ENCODE peak calls at places on chromosomes 6 and 20, in ten cellular contexts. R is ovary, H is right lobe of liver, C is body of pancreas, F is gastrocnemius medialis, B is HCT116, X is endothelial cell of umbilical vein, K is transverse colon, J is tibial nerve, V is sigmoid colon. O is an unnamed sample.

GRCh38 chr6:74603676-74604075 is 602.2 kb downstream of the COL12A1 start:
- DNase-seq in R (no peak), H (no peak), C (no peak), F (no peak), B (no peak), X (no peak), K (no peak), J (no peak), V (no peak), O (no peak)

GRCh38 chr6:18656506-18656905 is 269.4 kb downstream of the RNF144B start:
- DNase-seq in R (no peak), H (peak), C (no peak), F (no peak), B (no peak), X (no peak), K (no peak), J (no peak), V (no peak), O (peak)

GRCh38 chr20:48772183-48772976 is 55.4 kb downstream of the PREX1 start:
- DNase-seq in R (no peak), H (peak), C (no peak), F (peak), B (no peak), X (peak), K (peak), J (peak), V (peak), O (peak)

GRCh38 chr6:165952514-165952913 is 215.1 kb downstream of the TBXT start:
- DNase-seq in R (no peak), H (no peak), C (no peak), F (no peak), B (no peak), X (no peak), K (no peak), J (no peak), V (no peak), O (no peak)

GRCh38 chr20:31704225-31705119 is 18.2 kb downstream of the BCL2L1 start:
- DNase-seq in R (no peak), H (peak), C (peak), F (no peak), B (peak), X (peak), K (peak), J (no peak), V (peak), O (peak)

GRCh38 chr20:45814314-45814713 is 1.9 kb downstream of the UBE2C start:
- DNase-seq in R (no peak), H (no peak), C (no peak), F (no peak), B (no peak), X (no peak), K (no peak), J (no peak), V (no peak), O (no peak)

GRCh38 chr6:37125779-37126553 is 44.0 kb upstream of the PIM1 start:
- DNase-seq in R (peak), H (no peak), C (no peak), F (no peak), B (no peak), X (peak), K (no peak), J (no peak), V (no peak), O (no peak)

GRCh38 chr20:43949741-43950618 is 35.3 kb downstream of the TOX2 start:
- DNase-seq in R (no peak), H (peak), C (no peak), F (no peak), B (no peak), X (no peak), K (peak), J (no peak), V (no peak), O (peak)

GRCh38 chr6:45123023-45123422 is 205.1 kb upstream of the RUNX2 start:
- DNase-seq in R (no peak), H (no peak), C (no peak), F (no peak), B (no peak), X (no peak), K (no peak), J (no peak), V (no peak), O (no peak)

GRCh38 chr6:42512498-42513042 is 51.3 kb upstream of the UBR2 start:
- DNase-seq in R (no peak), H (no peak), C (no peak), F (no peak), B (no peak), X (no peak), K (no peak), J (no peak), V (no peak), O (no peak)

GRCh38 chr20:44706371-44707258 is 8.6 kb upstream of the CCN5 start:
- DNase-seq in R (peak), H (no peak), C (no peak), F (peak), B (no peak), X (no peak), K (no peak), J (peak), V (peak), O (peak)

GRCh38 chr6:28211840-28212509 is 13.1 kb upstream of the ZSCAN9 start:
- DNase-seq in R (no peak), H (no peak), C (no peak), F (no peak), B (no peak), X (no peak), K (no peak), J (no peak), V (no peak), O (no peak)

GRCh38 chr6:111620168-111620567 is 14.5 kb upstream of the TRAF3IP2 start:
- DNase-seq in R (peak), H (no peak), C (no peak), F (no peak), B (no peak), X (no peak), K (peak), J (no peak), V (no peak), O (no peak)

GRCh38 chr6:35736982-35737412 is at the start of gene ARMC12:
- DNase-seq in R (no peak), H (no peak), C (no peak), F (no peak), B (no peak), X (no peak), K (no peak), J (no peak), V (peak), O (no peak)

GRCh38 chr6:154447929-154448328 is 62.6 kb downstream of the CNKSR3 start:
- DNase-seq in R (no peak), H (no peak), C (no peak), F (no peak), B (no peak), X (peak), K (no peak), J (no peak), V (no peak), O (no peak)

GRCh38 chr20:46939031-46939430 is 44.4 kb downstream of the EYA2 start:
- DNase-seq in R (no peak), H (no peak), C (no peak), F (no peak), B (peak), X (peak), K (no peak), J (no peak), V (no peak), O (no peak)

GRCh38 chr20:19770375-19770774 is 12.3 kb downstream of the RIN2 start:
- DNase-seq in R (no peak), H (no peak), C (no peak), F (no peak), B (no peak), X (no peak), K (no peak), J (no peak), V (no peak), O (no peak)

GRCh38 chr6:36827261-36828079 is 11.8 kb downstream of the CPNE5 start:
- DNase-seq in R (peak), H (peak), C (no peak), F (no peak), B (no peak), X (peak), K (no peak), J (no peak), V (peak), O (no peak)

GRCh38 chr20:24980321-24981053 is 12.1 kb downstream of the APMAP start:
- DNase-seq in R (no peak), H (no peak), C (no peak), F (no peak), B (no peak), X (no peak), K (no peak), J (no peak), V (peak), O (no peak)

GRCh38 chr20:24981282-24981681 is 11.3 kb downstream of the APMAP start:
- DNase-seq in R (no peak), H (no peak), C (no peak), F (no peak), B (no peak), X (no peak), K (no peak), J (no peak), V (peak), O (no peak)

GRCh38 chr20:24979036-24979960 is 13.3 kb downstream of the APMAP start:
- DNase-seq in R (no peak), H (no peak), C (no peak), F (no peak), B (no peak), X (no peak), K (no peak), J (no peak), V (peak), O (no peak)

GRCh38 chr20:24983896-24984295 is 8.7 kb downstream of the APMAP start:
- DNase-seq in R (no peak), H (peak), C (no peak), F (no peak), B (no peak), X (no peak), K (no peak), J (no peak), V (peak), O (no peak)

GRCh38 chr20:24981750-24982149 is 10.8 kb downstream of the APMAP start:
- DNase-seq in R (no peak), H (peak), C (no peak), F (no peak), B (no peak), X (no peak), K (peak), J (no peak), V (peak), O (no peak)
- TF ChIP-seq POLR2A in R (no peak), H (no peak), C (no peak), F (no peak), B (no peak), X (no peak), K (no peak), J (no peak), V (no peak), O (no peak)

GRCh38 chr6:84763397-84764331 is 734 bp downstream of the TBX18 start:
- DNase-seq in R (peak), H (peak), C (no peak), F (no peak), B (peak), X (peak), K (no peak), J (peak), V (peak), O (peak)
- TF ChIP-seq POLR2A in R (no peak), H (no peak), C (no peak), F (peak), B (peak), X (peak), K (no peak), J (peak), V (no peak), O (no peak)

GRCh38 chr6:168161371-168161750 is 82.3 kb upstream of the FRMD1 start:
- DNase-seq in R (no peak), H (no peak), C (no peak), F (no peak), B (no peak), X (no peak), K (no peak), J (no peak), V (no peak), O (peak)

GRCh38 chr6:168160506-168161370 is 81.7 kb upstream of the FRMD1 start:
- DNase-seq in R (no peak), H (no peak), C (no peak), F (no peak), B (no peak), X (no peak), K (no peak), J (no peak), V (peak), O (no peak)

GRCh38 chr6:168164462-168165061 is 85.5 kb upstream of the FRMD1 start:
- DNase-seq in R (no peak), H (no peak), C (no peak), F (no peak), B (no peak), X (no peak), K (no peak), J (peak), V (no peak), O (no peak)

GRCh38 chr6:168163096-168163731 is 84.2 kb upstream of the FRMD1 start:
- DNase-seq in R (no peak), H (peak), C (peak), F (no peak), B (no peak), X (no peak), K (peak), J (peak), V (peak), O (no peak)

DNA sequence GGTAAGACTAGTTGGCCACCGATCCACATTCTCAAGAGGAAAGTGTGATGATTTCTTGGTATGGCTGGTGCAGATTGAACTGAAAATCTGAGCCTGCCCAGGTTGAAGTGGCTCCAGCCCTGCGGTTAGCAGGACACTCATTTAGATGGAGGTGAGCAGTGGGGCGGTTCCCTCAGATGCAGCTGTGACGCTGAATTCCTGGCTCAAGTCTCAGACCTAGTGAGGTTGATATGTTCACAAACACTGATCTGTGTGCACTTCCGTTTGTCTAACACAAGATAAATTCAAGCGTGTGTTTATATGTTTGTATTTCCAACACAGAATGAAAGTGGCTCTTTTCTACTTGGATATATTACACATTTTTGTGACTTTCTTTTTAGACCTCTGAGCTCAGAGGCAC is 83.4 kb upstream of the FRMD1 start:
- DNase-seq in R (no peak), H (no peak), C (no peak), F (no peak), B (no peak), X (no peak), K (peak), J (peak), V (no peak), O (peak)
- TF ChIP-seq POLR2A in R (no peak), H (no peak), C (no peak), F (no peak), B (no peak), X (no peak), K (no peak), J (no peak), V (no peak), O (no peak)

DNA sequence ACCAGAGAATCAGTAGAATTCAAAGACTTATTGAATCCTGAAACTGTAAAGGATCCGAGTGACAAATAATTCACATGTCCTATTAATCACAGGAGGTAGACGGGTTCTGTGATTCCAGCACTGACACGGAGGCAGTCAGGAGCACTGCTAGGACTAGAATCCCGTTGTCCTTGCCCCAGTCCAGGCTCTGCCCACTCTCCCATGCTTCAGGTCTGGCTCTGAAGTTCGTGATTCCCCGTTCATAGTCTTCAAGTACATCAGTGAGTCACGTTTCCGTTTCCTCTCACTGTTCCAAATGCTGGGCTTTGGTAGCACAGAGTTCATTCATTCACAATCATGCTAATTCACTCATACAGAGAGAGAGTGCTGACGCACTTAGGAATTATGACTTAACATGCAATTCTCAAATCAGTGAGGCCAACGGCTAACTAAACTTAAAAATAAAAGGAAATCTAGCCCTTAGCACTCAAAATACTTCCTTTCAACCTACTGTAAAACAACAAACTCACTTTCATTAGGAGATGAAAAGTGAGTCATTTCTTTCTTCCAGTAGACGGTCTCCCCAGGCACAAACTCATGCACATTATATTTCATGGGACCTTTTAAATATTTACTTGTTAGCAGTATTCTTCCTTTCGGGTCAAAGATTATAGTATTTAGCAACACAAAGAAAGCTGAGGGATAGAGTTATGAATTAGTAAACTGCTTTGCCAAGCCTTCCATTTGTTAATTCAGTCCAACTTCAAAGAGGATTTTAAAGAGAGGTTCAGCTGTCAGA is 94.0 kb upstream of the NHSL1 start:
- DNase-seq in R (peak), H (peak), C (no peak), F (peak), B (peak), X (peak), K (peak), J (peak), V (peak), O (peak)
- TF ChIP-seq POLR2A in R (no peak), H (peak), C (peak), F (no peak), B (no peak), X (peak), K (no peak), J (peak), V (no peak), O (no peak)

GRCh38 chr6:26025894-26026832 is 61.1 kb upstream of the HFE start:
- DNase-seq in R (peak), H (peak), C (peak), F (peak), B (peak), X (peak), K (peak), J (peak), V (peak), O (peak)
- TF ChIP-seq POLR2A in R (peak), H (peak), C (no peak), F (peak), B (no peak), X (no peak), K (no peak), J (peak), V (peak), O (peak)

GRCh38 chr6:34152042-34152524 is 6.2 kb upstream of the GRM4 start:
- DNase-seq in R (no peak), H (no peak), C (no peak), F (no peak), B (no peak), X (no peak), K (no peak), J (no peak), V (peak), O (no peak)

GRCh38 chr6:34157236-34157830 is 11.4 kb upstream of the GRM4 start:
- DNase-seq in R (no peak), H (no peak), C (no peak), F (no peak), B (no peak), X (no peak), K (no peak), J (no peak), V (peak), O (no peak)

GRCh38 chr6:34155471-34156300 is 9.8 kb upstream of the GRM4 start:
- DNase-seq in R (no peak), H (no peak), C (no peak), F (no peak), B (no peak), X (no peak), K (no peak), J (no peak), V (peak), O (no peak)

GRCh38 chr6:34152806-34153565 is 7.1 kb upstream of the GRM4 start:
- DNase-seq in R (no peak), H (no peak), C (no peak), F (no peak), B (no peak), X (no peak), K (no peak), J (no peak), V (peak), O (no peak)

DNA sequence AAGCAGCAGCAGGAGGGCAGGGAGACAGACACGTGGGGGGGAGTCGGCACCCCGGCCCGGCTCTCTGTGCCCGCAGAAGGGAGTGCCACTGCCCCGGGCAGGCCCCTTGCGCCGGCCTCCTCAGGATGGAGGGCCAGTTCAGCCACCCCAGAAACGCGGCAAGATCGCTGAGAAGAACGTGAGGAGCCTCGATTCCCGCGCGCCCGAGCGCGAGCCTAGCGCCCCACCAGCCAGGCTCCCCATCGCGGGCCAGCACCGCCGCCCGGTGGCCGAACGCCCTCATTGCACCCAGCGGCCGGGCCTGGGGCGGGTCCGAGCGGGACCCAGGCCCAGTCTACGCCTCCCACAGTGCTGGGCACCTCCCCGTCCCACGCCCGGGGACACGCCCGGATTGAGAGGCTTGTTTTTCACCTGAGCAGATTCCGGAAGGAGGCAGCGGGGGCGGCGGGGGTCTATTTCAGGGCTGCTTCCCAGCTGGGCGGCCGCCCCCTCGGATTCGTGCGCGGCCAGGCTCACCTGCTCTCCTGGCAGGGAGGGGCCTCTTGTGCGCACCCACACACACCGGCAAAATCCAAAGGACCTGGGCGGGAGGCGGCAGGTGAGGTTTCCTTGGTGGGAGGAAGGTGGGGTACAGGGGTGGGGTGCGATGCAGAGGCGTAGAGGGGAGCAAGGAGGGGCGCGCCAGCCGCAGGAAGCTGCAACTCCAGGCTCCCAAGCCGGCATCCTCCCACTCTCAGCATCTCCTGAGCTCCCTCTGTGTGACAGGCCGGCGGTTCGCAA is 9.0 kb upstream of the GRM4 start:
- DNase-seq in R (peak), H (peak), C (peak), F (no peak), B (no peak), X (peak), K (peak), J (peak), V (peak), O (peak)
- TF ChIP-seq POLR2A in R (no peak), H (no peak), C (no peak), F (no peak), B (no peak), X (no peak), K (no peak), J (no peak), V (no peak), O (no peak)

GRCh38 chr6:158837684-158838625 is 18.8 kb upstream of the EZR start:
- DNase-seq in R (no peak), H (no peak), C (no peak), F (no peak), B (no peak), X (no peak), K (no peak), J (no peak), V (peak), O (no peak)

GRCh38 chr6:158836625-158837311 is 17.6 kb upstream of the EZR start:
- DNase-seq in R (no peak), H (no peak), C (no peak), F (no peak), B (no peak), X (no peak), K (no peak), J (no peak), V (peak), O (no peak)

GRCh38 chr6:158839796-158840195 is 20.6 kb upstream of the EZR start:
- DNase-seq in R (no peak), H (no peak), C (no peak), F (no peak), B (no peak), X (no peak), K (no peak), J (no peak), V (peak), O (no peak)

GRCh38 chr6:158834675-158835385 is 15.7 kb upstream of the EZR start:
- DNase-seq in R (no peak), H (no peak), C (no peak), F (no peak), B (no peak), X (no peak), K (no peak), J (no peak), V (peak), O (no peak)

DNA sequence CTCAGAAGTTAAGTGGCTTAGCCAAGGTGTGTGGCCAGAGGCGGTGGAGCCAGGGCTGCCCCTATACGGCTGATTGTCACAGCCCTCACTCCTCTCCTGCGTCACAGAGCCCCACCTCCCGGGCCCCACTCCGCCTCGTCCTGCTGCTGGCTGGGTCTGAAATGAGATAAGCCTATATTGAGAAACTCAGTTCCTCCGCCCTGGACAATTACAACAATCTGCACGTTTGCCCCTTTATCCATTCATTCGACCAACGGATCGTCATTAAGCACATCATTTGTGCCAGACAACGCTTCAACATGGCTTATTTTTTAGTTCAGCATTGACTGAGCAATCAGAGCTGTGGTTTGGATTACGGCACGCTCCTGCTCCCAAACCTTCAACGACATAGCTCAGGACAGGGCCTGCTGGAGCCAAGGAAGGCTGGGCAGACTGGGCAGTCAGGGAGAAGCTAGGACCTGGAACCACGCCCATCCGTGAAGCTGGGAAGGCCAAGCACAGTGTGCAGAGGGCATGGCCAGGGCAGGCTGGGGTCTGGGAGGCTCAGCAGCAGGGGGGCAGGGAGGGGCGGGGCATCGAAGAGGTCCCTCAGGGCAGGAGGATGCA is 16.6 kb upstream of the EZR start:
- DNase-seq in R (peak), H (peak), C (peak), F (no peak), B (no peak), X (no peak), K (peak), J (no peak), V (peak), O (peak)
- TF ChIP-seq POLR2A in R (no peak), H (no peak), C (peak), F (no peak), B (no peak), X (no peak), K (no peak), J (no peak), V (no peak), O (no peak)